ENCODE peak calls at places on chromosomes 11 and 22, in ten cellular contexts. One of them, this sample, is unnamed.

GRCh38 chr11:103897156-103897555 is 139.3 kb upstream of the DDI1 start:
- DNase-seq in CD4-positive, alpha-beta memory T cell: no peak
- DNase-seq in GM12865: peak; percentile 27
- DNase-seq in HCT116: no peak
- DNase-seq in astrocyte of the spinal cord: no peak
- DNase-seq in skeletal muscle cell: no peak
- DNase-seq in OCI-LY7: no peak
- DNase-seq in cardiac fibroblast: no peak
- DNase-seq in CD4-positive, CD25-positive, alpha-beta regulatory T cell: no peak
- DNase-seq in prostate gland: no peak
- DNase-seq in this sample: no peak

GRCh38 chr11:16959528-16960100 is 54.6 kb downstream of the PLEKHA7 start:
- DNase-seq in OCI-LY7: no peak
- DNase-seq in CD4-positive, alpha-beta memory T cell: no peak
- DNase-seq in prostate gland: no peak
- DNase-seq in astrocyte of the spinal cord: no peak
- DNase-seq in skeletal muscle cell: no peak
- DNase-seq in cardiac fibroblast: no peak
- DNase-seq in HCT116: no peak
- DNase-seq in CD4-positive, CD25-positive, alpha-beta regulatory T cell: no peak
- DNase-seq in GM12865: no peak
- DNase-seq in this sample: no peak

GRCh38 chr22:42695294-42695693 is 25.4 kb downstream of the A4GALT start:
- DNase-seq in cardiac fibroblast: no peak
- DNase-seq in skeletal muscle cell: no peak
- DNase-seq in CD4-positive, CD25-positive, alpha-beta regulatory T cell: no peak
- DNase-seq in prostate gland: no peak
- DNase-seq in HCT116: no peak
- DNase-seq in astrocyte of the spinal cord: no peak
- DNase-seq in GM12865: no peak
- DNase-seq in CD4-positive, alpha-beta memory T cell: no peak
- DNase-seq in OCI-LY7: no peak
- DNase-seq in this sample: peak; percentile 30

GRCh38 chr22:49208003-49208402 is 619.7 kb downstream of the BRD1 start:
- DNase-seq in CD4-positive, CD25-positive, alpha-beta regulatory T cell: no peak
- DNase-seq in prostate gland: no peak
- DNase-seq in CD4-positive, alpha-beta memory T cell: no peak
- DNase-seq in HCT116: no peak
- DNase-seq in cardiac fibroblast: no peak
- DNase-seq in astrocyte of the spinal cord: no peak
- DNase-seq in GM12865: no peak
- DNase-seq in OCI-LY7: no peak
- DNase-seq in skeletal muscle cell: no peak
- DNase-seq in this sample: no peak

GRCh38 chr11:125941241-125941605 is 4.6 kb upstream of the VSIG10L2 start:
- DNase-seq in cardiac fibroblast: no peak
- DNase-seq in skeletal muscle cell: no peak
- DNase-seq in HCT116: no peak
- DNase-seq in CD4-positive, CD25-positive, alpha-beta regulatory T cell: no peak
- DNase-seq in OCI-LY7: no peak
- DNase-seq in astrocyte of the spinal cord: no peak
- DNase-seq in prostate gland: no peak
- DNase-seq in GM12865: no peak
- DNase-seq in CD4-positive, alpha-beta memory T cell: no peak
- DNase-seq in this sample: no peak

GRCh38 chr11:3160252-3161031 is 4.7 kb downstream of the OSBPL5 start:
- DNase-seq in astrocyte of the spinal cord: peak; percentile 97
- DNase-seq in HCT116: peak; percentile 46
- DNase-seq in prostate gland: peak; percentile 74
- DNase-seq in skeletal muscle cell: peak; percentile 85
- DNase-seq in GM12865: peak; percentile 18
- DNase-seq in OCI-LY7: peak; percentile 14
- DNase-seq in CD4-positive, alpha-beta memory T cell: no peak
- DNase-seq in cardiac fibroblast: peak; percentile 94
- DNase-seq in CD4-positive, CD25-positive, alpha-beta regulatory T cell: no peak
- DNase-seq in this sample: peak; percentile 93

GRCh38 chr11:134756811-134757540 is 344.9 kb upstream of the B3GAT1 start:
- DNase-seq in skeletal muscle cell: no peak
- DNase-seq in prostate gland: no peak
- DNase-seq in OCI-LY7: no peak
- DNase-seq in CD4-positive, CD25-positive, alpha-beta regulatory T cell: no peak
- DNase-seq in astrocyte of the spinal cord: no peak
- DNase-seq in GM12865: no peak
- DNase-seq in CD4-positive, alpha-beta memory T cell: no peak
- DNase-seq in cardiac fibroblast: no peak
- DNase-seq in HCT116: no peak
- DNase-seq in this sample: no peak

GRCh38 chr11:83194284-83195175 is 1.0 kb downstream of the ANKRD42 start:
- DNase-seq in astrocyte of the spinal cord: peak; percentile 64
- DNase-seq in CD4-positive, CD25-positive, alpha-beta regulatory T cell: peak; percentile 51
- DNase-seq in OCI-LY7: peak; percentile 56
- DNase-seq in cardiac fibroblast: peak; percentile 82
- DNase-seq in skeletal muscle cell: peak; percentile 41
- DNase-seq in prostate gland: peak; percentile 40
- DNase-seq in CD4-positive, alpha-beta memory T cell: peak; percentile 67
- DNase-seq in HCT116: no peak
- DNase-seq in GM12865: peak; percentile 71
- DNase-seq in this sample: peak; percentile 68

GRCh38 chr22:31230871-31231621 is 18.9 kb downstream of the LIMK2 start:
- DNase-seq in CD4-positive, alpha-beta memory T cell: peak; percentile 60
- DNase-seq in astrocyte of the spinal cord: peak; percentile 68
- DNase-seq in HCT116: no peak
- DNase-seq in GM12865: peak; percentile 73
- DNase-seq in CD4-positive, CD25-positive, alpha-beta regulatory T cell: peak; percentile 46
- DNase-seq in OCI-LY7: peak; percentile 63
- DNase-seq in skeletal muscle cell: no peak
- DNase-seq in cardiac fibroblast: peak; percentile 84
- DNase-seq in prostate gland: peak; percentile 74
- DNase-seq in this sample: peak; percentile 79

GRCh38 chr11:65104628-65105027 is 7.0 kb upstream of the TM7SF2 start:
- DNase-seq in GM12865: no peak
- DNase-seq in skeletal muscle cell: no peak
- DNase-seq in OCI-LY7: no peak
- DNase-seq in prostate gland: no peak
- DNase-seq in astrocyte of the spinal cord: no peak
- DNase-seq in CD4-positive, alpha-beta memory T cell: no peak
- DNase-seq in CD4-positive, CD25-positive, alpha-beta regulatory T cell: no peak
- DNase-seq in HCT116: no peak
- DNase-seq in cardiac fibroblast: no peak
- DNase-seq in this sample: no peak

GRCh38 chr11:93784935-93785360 is 866 bp downstream of the MED17 start:
- DNase-seq in skeletal muscle cell: no peak
- DNase-seq in OCI-LY7: no peak
- DNase-seq in CD4-positive, CD25-positive, alpha-beta regulatory T cell: no peak
- DNase-seq in GM12865: peak; percentile 46
- DNase-seq in astrocyte of the spinal cord: no peak
- DNase-seq in HCT116: peak; percentile 2
- DNase-seq in cardiac fibroblast: no peak
- DNase-seq in CD4-positive, alpha-beta memory T cell: no peak
- DNase-seq in prostate gland: no peak
- DNase-seq in this sample: peak; percentile 10

GRCh38 chr11:69516526-69516925 is 35.1 kb downstream of the LINC01488 start:
- DNase-seq in prostate gland: no peak
- DNase-seq in OCI-LY7: no peak
- DNase-seq in astrocyte of the spinal cord: no peak
- DNase-seq in CD4-positive, alpha-beta memory T cell: no peak
- DNase-seq in cardiac fibroblast: peak; percentile 25
- DNase-seq in skeletal muscle cell: no peak
- DNase-seq in GM12865: no peak
- DNase-seq in CD4-positive, CD25-positive, alpha-beta regulatory T cell: no peak
- DNase-seq in HCT116: no peak
- DNase-seq in this sample: no peak

GRCh38 chr11:69513196-69513595 is 31.7 kb downstream of the LINC01488 start:
- DNase-seq in cardiac fibroblast: no peak
- DNase-seq in CD4-positive, alpha-beta memory T cell: no peak
- DNase-seq in OCI-LY7: no peak
- DNase-seq in astrocyte of the spinal cord: no peak
- DNase-seq in prostate gland: no peak
- DNase-seq in skeletal muscle cell: no peak
- DNase-seq in CD4-positive, CD25-positive, alpha-beta regulatory T cell: no peak
- DNase-seq in HCT116: no peak
- DNase-seq in GM12865: no peak
- DNase-seq in this sample: no peak

GRCh38 chr11:69513663-69514062 is 32.2 kb downstream of the LINC01488 start:
- DNase-seq in skeletal muscle cell: no peak
- DNase-seq in OCI-LY7: no peak
- DNase-seq in GM12865: no peak
- DNase-seq in HCT116: no peak
- DNase-seq in prostate gland: no peak
- DNase-seq in cardiac fibroblast: no peak
- DNase-seq in CD4-positive, alpha-beta memory T cell: no peak
- DNase-seq in astrocyte of the spinal cord: no peak
- DNase-seq in CD4-positive, CD25-positive, alpha-beta regulatory T cell: no peak
- DNase-seq in this sample: no peak

GRCh38 chr11:69514771-69515170 is 33.3 kb downstream of the LINC01488 start:
- DNase-seq in HCT116: no peak
- DNase-seq in skeletal muscle cell: no peak
- DNase-seq in OCI-LY7: no peak
- DNase-seq in CD4-positive, CD25-positive, alpha-beta regulatory T cell: no peak
- DNase-seq in astrocyte of the spinal cord: no peak
- DNase-seq in prostate gland: no peak
- DNase-seq in CD4-positive, alpha-beta memory T cell: no peak
- DNase-seq in cardiac fibroblast: no peak
- DNase-seq in GM12865: no peak
- DNase-seq in this sample: no peak

GRCh38 chr11:69515271-69516245 is 34.1 kb downstream of the LINC01488 start:
- DNase-seq in OCI-LY7: no peak
- DNase-seq in GM12865: no peak
- DNase-seq in cardiac fibroblast: no peak
- DNase-seq in CD4-positive, CD25-positive, alpha-beta regulatory T cell: no peak
- DNase-seq in prostate gland: no peak
- DNase-seq in CD4-positive, alpha-beta memory T cell: no peak
- DNase-seq in skeletal muscle cell: no peak
- DNase-seq in astrocyte of the spinal cord: no peak
- DNase-seq in HCT116: no peak
- DNase-seq in this sample: no peak
- H3K4me3 ChIP-seq in OCI-LY7: no peak overlapping the region
- H3K4me3 ChIP-seq in GM12865: no peak overlapping the region
- H3K4me3 ChIP-seq in cardiac fibroblast: no peak overlapping the region
- H3K4me3 ChIP-seq in CD4-positive, CD25-positive, alpha-beta regulatory T cell: no peak overlapping the region
- H3K4me3 ChIP-seq in prostate gland: no peak overlapping the region
- H3K4me3 ChIP-seq in CD4-positive, alpha-beta memory T cell: no peak overlapping the region
- H3K4me3 ChIP-seq in skeletal muscle cell: no peak overlapping the region
- H3K4me3 ChIP-seq in astrocyte of the spinal cord: no peak overlapping the region
- H3K4me3 ChIP-seq in HCT116: no peak overlapping the region
- H3K4me3 ChIP-seq in this sample: no peak overlapping the region

DNA sequence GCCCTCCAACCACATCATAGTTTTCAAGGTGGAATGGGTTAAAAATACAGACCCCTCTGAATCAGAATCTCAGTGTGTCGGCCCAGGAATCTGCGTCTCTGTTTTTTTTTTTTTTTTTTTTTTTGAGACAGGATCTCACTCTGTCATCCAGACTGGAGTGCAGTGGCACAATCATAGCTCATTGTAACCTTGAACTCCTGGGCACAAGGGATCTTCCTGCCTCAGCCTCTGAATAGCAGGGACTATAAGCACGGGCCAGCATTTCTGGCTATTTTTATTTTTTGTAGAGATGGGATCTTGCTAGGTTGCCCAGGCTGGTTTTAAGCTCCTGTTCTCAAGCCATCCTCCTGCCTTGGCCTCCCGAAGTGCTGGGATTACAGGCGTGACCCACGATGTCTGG is 28.2 kb downstream of the MIAT start:
- DNase-seq in CD4-positive, CD25-positive, alpha-beta regulatory T cell: no peak
- DNase-seq in OCI-LY7: no peak
- DNase-seq in prostate gland: no peak
- DNase-seq in HCT116: no peak
- DNase-seq in cardiac fibroblast: no peak
- DNase-seq in skeletal muscle cell: no peak
- DNase-seq in CD4-positive, alpha-beta memory T cell: no peak
- DNase-seq in astrocyte of the spinal cord: no peak
- DNase-seq in GM12865: no peak
- DNase-seq in this sample: no peak
- H3K4me3 ChIP-seq in CD4-positive, CD25-positive, alpha-beta regulatory T cell: no peak overlapping the region
- H3K4me3 ChIP-seq in OCI-LY7: no peak overlapping the region
- H3K4me3 ChIP-seq in prostate gland: no peak overlapping the region
- H3K4me3 ChIP-seq in HCT116: no peak overlapping the region
- H3K4me3 ChIP-seq in cardiac fibroblast: no peak overlapping the region
- H3K4me3 ChIP-seq in skeletal muscle cell: no peak overlapping the region
- H3K4me3 ChIP-seq in CD4-positive, alpha-beta memory T cell: no peak overlapping the region
- H3K4me3 ChIP-seq in astrocyte of the spinal cord: no peak overlapping the region
- H3K4me3 ChIP-seq in GM12865: no peak overlapping the region
- H3K4me3 ChIP-seq in this sample: no peak overlapping the region

GRCh38 chr11:32168924-32169323 is 78.0 kb downstream of the RCN1 start:
- DNase-seq in CD4-positive, alpha-beta memory T cell: no peak
- DNase-seq in astrocyte of the spinal cord: no peak
- DNase-seq in GM12865: no peak
- DNase-seq in cardiac fibroblast: no peak
- DNase-seq in skeletal muscle cell: no peak
- DNase-seq in prostate gland: no peak
- DNase-seq in HCT116: no peak
- DNase-seq in OCI-LY7: no peak
- DNase-seq in CD4-positive, CD25-positive, alpha-beta regulatory T cell: no peak
- DNase-seq in this sample: no peak

GRCh38 chr11:32173435-32173834 is 82.6 kb downstream of the RCN1 start:
- DNase-seq in OCI-LY7: no peak
- DNase-seq in GM12865: peak; percentile 71
- DNase-seq in skeletal muscle cell: peak; percentile 19
- DNase-seq in CD4-positive, alpha-beta memory T cell: no peak
- DNase-seq in HCT116: peak; percentile 34
- DNase-seq in CD4-positive, CD25-positive, alpha-beta regulatory T cell: no peak
- DNase-seq in astrocyte of the spinal cord: peak; percentile 66
- DNase-seq in prostate gland: peak; percentile 52
- DNase-seq in cardiac fibroblast: peak; percentile 80
- DNase-seq in this sample: peak; percentile 74

GRCh38 chr11:32176223-32176811 is 85.4 kb downstream of the RCN1 start:
- DNase-seq in GM12865: peak; percentile 90
- DNase-seq in astrocyte of the spinal cord: peak; percentile 81
- DNase-seq in CD4-positive, alpha-beta memory T cell: peak; percentile 77
- DNase-seq in skeletal muscle cell: peak; percentile 23
- DNase-seq in OCI-LY7: peak; percentile 73
- DNase-seq in HCT116: peak; percentile 90
- DNase-seq in CD4-positive, CD25-positive, alpha-beta regulatory T cell: peak; percentile 53
- DNase-seq in prostate gland: peak; percentile 76
- DNase-seq in cardiac fibroblast: peak; percentile 86
- DNase-seq in this sample: peak; percentile 86

GRCh38 chr11:32173977-32174376 is 83.1 kb downstream of the RCN1 start:
- DNase-seq in CD4-positive, alpha-beta memory T cell: no peak
- DNase-seq in OCI-LY7: no peak
- DNase-seq in astrocyte of the spinal cord: no peak
- DNase-seq in skeletal muscle cell: no peak
- DNase-seq in prostate gland: no peak
- DNase-seq in HCT116: no peak
- DNase-seq in GM12865: no peak
- DNase-seq in cardiac fibroblast: no peak
- DNase-seq in CD4-positive, CD25-positive, alpha-beta regulatory T cell: no peak
- DNase-seq in this sample: no peak

GRCh38 chr11:32172771-32173170 is 81.9 kb downstream of the RCN1 start:
- DNase-seq in CD4-positive, CD25-positive, alpha-beta regulatory T cell: no peak
- DNase-seq in prostate gland: peak; percentile 14
- DNase-seq in astrocyte of the spinal cord: peak; percentile 3
- DNase-seq in CD4-positive, alpha-beta memory T cell: no peak
- DNase-seq in skeletal muscle cell: no peak
- DNase-seq in OCI-LY7: no peak
- DNase-seq in HCT116: no peak
- DNase-seq in cardiac fibroblast: peak; percentile 31
- DNase-seq in GM12865: no peak
- DNase-seq in this sample: peak; percentile 19
- H3K4me3 ChIP-seq in CD4-positive, CD25-positive, alpha-beta regulatory T cell: no peak overlapping the region
- H3K4me3 ChIP-seq in prostate gland: peak overlapping the region; percentile 2
- H3K4me3 ChIP-seq in astrocyte of the spinal cord: peak overlapping the region; percentile 37
- H3K4me3 ChIP-seq in CD4-positive, alpha-beta memory T cell: no peak overlapping the region
- H3K4me3 ChIP-seq in skeletal muscle cell: peak overlapping the region; percentile 29
- H3K4me3 ChIP-seq in OCI-LY7: no peak overlapping the region
- H3K4me3 ChIP-seq in HCT116: no peak overlapping the region
- H3K4me3 ChIP-seq in cardiac fibroblast: peak overlapping the region; percentile 37
- H3K4me3 ChIP-seq in GM12865: no peak overlapping the region
- H3K4me3 ChIP-seq in this sample: peak overlapping the region; percentile 52

GRCh38 chr11:14202263-14203173 is 156.5 kb downstream of the RRAS2 start:
- DNase-seq in HCT116: no peak
- DNase-seq in CD4-positive, alpha-beta memory T cell: no peak
- DNase-seq in OCI-LY7: peak; percentile 32
- DNase-seq in prostate gland: no peak
- DNase-seq in skeletal muscle cell: no peak
- DNase-seq in cardiac fibroblast: no peak
- DNase-seq in astrocyte of the spinal cord: no peak
- DNase-seq in GM12865: peak; percentile 45
- DNase-seq in CD4-positive, CD25-positive, alpha-beta regulatory T cell: no peak
- DNase-seq in this sample: no peak
- H3K4me3 ChIP-seq in HCT116: no peak overlapping the region
- H3K4me3 ChIP-seq in CD4-positive, alpha-beta memory T cell: peak overlapping the region; percentile 5
- H3K4me3 ChIP-seq in OCI-LY7: peak overlapping the region; percentile 24
- H3K4me3 ChIP-seq in prostate gland: no peak overlapping the region
- H3K4me3 ChIP-seq in skeletal muscle cell: no peak overlapping the region
- H3K4me3 ChIP-seq in cardiac fibroblast: no peak overlapping the region
- H3K4me3 ChIP-seq in astrocyte of the spinal cord: no peak overlapping the region
- H3K4me3 ChIP-seq in GM12865: no peak overlapping the region
- H3K4me3 ChIP-seq in CD4-positive, CD25-positive, alpha-beta regulatory T cell: peak overlapping the region; percentile 77
- H3K4me3 ChIP-seq in this sample: no peak overlapping the region

This sample was measured in fibroblast of the aortic adventitia.